ENCODE peak calls at places on chromosomes 4 and X, in nine cellular contexts. I, Y, P, O, H, G, M, X and J are unnamed samples.

GRCh38 chr4:30495261-30496050 is 224.7 kb upstream of the PCDH7 start:
- DNase-seq in H (no peak), X (no peak), P (no peak), I (no peak), M (no peak), Y (no peak), G (no peak), O (no peak), J (no peak)

GRCh38 chr4:111788046-111788642 is 357.1 kb upstream of the FAM241A start:
- DNase-seq in O (no peak), P (no peak), Y (peak; percentile 5), M (no peak), G (no peak), H (no peak), I (peak; percentile 67), X (no peak), J (no peak)

GRCh38 chrX:115616943-115617563 is 56.1 kb downstream of the PLS3 start:
- DNase-seq in M (peak; percentile 85), X (no peak), H (peak; percentile 38), Y (no peak), O (no peak), G (no peak), P (no peak), I (no peak), J (peak; percentile 57)

GRCh38 chr4:15690020-15690809 is 8.6 kb downstream of the FAM200B start:
- DNase-seq in I (no peak), X (peak; percentile 65), O (no peak), M (peak; percentile 88), H (peak; percentile 72), Y (no peak), G (no peak), P (peak; percentile 64), J (peak; percentile 26)

GRCh38 chr4:100591156-100591876 is 73.5 kb upstream of the EMCN start:
- DNase-seq in H (no peak), O (no peak), I (no peak), X (no peak), M (no peak), G (no peak), Y (peak; percentile 80), P (no peak), J (no peak)

GRCh38 chrX:32045149-32045548 is 973.3 kb upstream of the FTHL17 start:
- DNase-seq in M (no peak), Y (no peak), O (no peak), I (no peak), G (no peak), H (no peak), X (no peak), P (no peak), J (no peak)

GRCh38 chr4:139922625-139923024 is 231.4 kb downstream of the MAML3 start:
- DNase-seq in Y (no peak), O (no peak), P (peak; percentile 77), M (no peak), X (no peak), I (no peak), H (no peak), G (no peak), J (no peak)

GRCh38 chrX:3699841-3700381 is 13.5 kb downstream of the PRKX start:
- DNase-seq in Y (no peak), G (no peak), H (no peak), X (no peak), I (no peak), P (no peak), M (no peak), O (no peak), J (no peak)

GRCh38 chr4:16883816-16884215 is 14.6 kb downstream of the LDB2 start:
- DNase-seq in H (no peak), P (no peak), X (no peak), Y (no peak), M (no peak), G (no peak), I (no peak), O (no peak), J (no peak)

GRCh38 chrX:41350976-41351569 is 17.1 kb downstream of the DDX3X start:
- DNase-seq in I (no peak), Y (peak; percentile 2), P (peak; percentile 21), G (no peak), O (no peak), M (peak; percentile 19), H (no peak), X (no peak), J (no peak)

GRCh38 chr4:53861856-53862610 is 202.4 kb downstream of the CHIC2 start:
- DNase-seq in M (peak; percentile 40), I (no peak), P (peak; percentile 93), G (no peak), H (no peak), Y (no peak), X (peak; percentile 88), O (no peak), J (no peak)

GRCh38 chr4:125389713-125390112 is 75.0 kb downstream of the FAT4 start:
- DNase-seq in Y (no peak), X (peak; percentile 86), P (peak; percentile 94), H (peak; percentile 74), I (no peak), O (no peak), M (peak; percentile 16), G (no peak), J (peak; percentile 56)

GRCh38 chr4:123505457-123506310 is 109.1 kb downstream of the SPRY1 start:
- DNase-seq in Y (peak; percentile 65), P (peak; percentile 66), I (peak; percentile 98), M (peak; percentile 49), X (peak; percentile 10), G (peak; percentile 37), H (peak; percentile 25), O (no peak), J (no peak)

GRCh38 chr4:20356565-20356964 is 104.9 kb downstream of the SLIT2 start:
- DNase-seq in H (no peak), O (no peak), M (no peak), X (no peak), G (no peak), I (no peak), Y (peak; percentile 57), P (peak; percentile 23), J (no peak)

GRCh38 chr4:183471960-183472708 is 27.7 kb downstream of the CDKN2AIP start:
- DNase-seq in H (peak; percentile 73), O (peak; percentile 71), M (peak; percentile 54), Y (peak; percentile 89), I (peak; percentile 65), G (peak; percentile 93), X (peak; percentile 43), P (peak; percentile 72), J (no peak)

GRCh38 chrX:18674417-18674787 is 2.5 kb upstream of the RS1 start:
- DNase-seq in O (no peak), M (no peak), G (peak; percentile 34), P (no peak), Y (peak; percentile 35), H (no peak), I (peak; percentile 46), X (no peak), J (no peak)
- H3K27ac ChIP-seq in O (peak overlapping the region; percentile 40), M (peak overlapping the region; percentile 97), G (no peak overlapping the region), P (no peak overlapping the region), Y (no peak overlapping the region), H (no peak overlapping the region), I (no peak overlapping the region), X (no peak overlapping the region), J (no peak overlapping the region)

DNA sequence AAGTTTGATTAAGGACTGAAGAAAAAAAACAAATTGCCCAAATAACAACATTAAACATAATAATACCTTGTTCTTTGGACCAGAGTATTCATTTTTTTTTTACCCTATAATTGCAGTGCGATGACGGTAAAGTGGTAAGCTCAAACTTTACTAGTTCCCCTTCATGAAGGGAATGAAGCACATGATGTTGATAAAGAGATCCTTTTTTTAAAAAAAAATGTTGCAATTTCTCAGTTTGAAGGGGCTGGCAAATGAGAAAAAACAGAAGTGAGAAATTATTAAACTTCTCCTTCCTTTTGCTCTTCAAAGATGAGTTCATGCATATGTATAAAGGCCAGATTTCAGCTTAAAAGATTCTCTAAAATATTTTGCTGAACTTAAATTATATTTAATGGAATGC is 231.7 kb downstream of the C4orf33 start:
- DNase-seq in M (no peak), H (no peak), I (no peak), G (no peak), O (no peak), X (no peak), Y (no peak), P (no peak), J (no peak)
- H3K27ac ChIP-seq in M (no peak overlapping the region), H (no peak overlapping the region), I (no peak overlapping the region), G (peak overlapping the region; percentile 2), O (no peak overlapping the region), X (no peak overlapping the region), Y (no peak overlapping the region), P (no peak overlapping the region), J (peak overlapping the region; percentile 63)

GRCh38 chr4:2065106-2065930 is 6.2 kb downstream of the NAT8L start:
- DNase-seq in X (no peak), P (no peak), O (no peak), Y (no peak), M (no peak), I (no peak), G (no peak), H (no peak), J (no peak)

GRCh38 chr4:2064276-2064991 is 5.3 kb downstream of the NAT8L start:
- DNase-seq in I (no peak), X (no peak), G (peak; percentile 61), O (no peak), H (peak; percentile 30), Y (no peak), M (no peak), P (no peak), J (no peak)

GRCh38 chr4:2067446-2068197 is 8.5 kb downstream of the NAT8L start:
- DNase-seq in Y (no peak), P (no peak), H (no peak), G (no peak), O (no peak), M (no peak), I (no peak), X (no peak), J (no peak)

GRCh38 chr4:2066571-2067445 is 7.7 kb downstream of the NAT8L start:
- DNase-seq in Y (no peak), X (no peak), H (no peak), O (no peak), I (no peak), G (no peak), M (no peak), P (no peak), J (no peak)

GRCh38 chr4:2066011-2066551 is 7.0 kb downstream of the NAT8L start:
- DNase-seq in Y (no peak), X (no peak), P (no peak), O (no peak), I (no peak), M (no peak), H (no peak), G (no peak), J (no peak)
- H3K27ac ChIP-seq in Y (no peak overlapping the region), X (no peak overlapping the region), P (no peak overlapping the region), O (no peak overlapping the region), I (no peak overlapping the region), M (no peak overlapping the region), H (no peak overlapping the region), G (no peak overlapping the region), J (no peak overlapping the region)

GRCh38 chr4:91746551-91746950 is 557.2 kb upstream of the GRID2 start:
- DNase-seq in X (no peak), M (no peak), Y (no peak), P (no peak), G (no peak), I (no peak), O (no peak), H (no peak), J (no peak)
- H3K27ac ChIP-seq in X (no peak overlapping the region), M (no peak overlapping the region), Y (no peak overlapping the region), P (no peak overlapping the region), G (no peak overlapping the region), I (no peak overlapping the region), O (no peak overlapping the region), H (no peak overlapping the region), J (no peak overlapping the region)

GRCh38 chr4:87410157-87410556 is 12.2 kb upstream of the NUDT9 start:
- DNase-seq in X (no peak), M (no peak), H (no peak), I (no peak), O (no peak), Y (no peak), P (peak; percentile 14), G (no peak), J (no peak)
- H3K27ac ChIP-seq in X (no peak overlapping the region), M (peak overlapping the region; percentile 38), H (no peak overlapping the region), I (no peak overlapping the region), O (no peak overlapping the region), Y (no peak overlapping the region), P (no peak overlapping the region), G (peak overlapping the region; percentile 77), J (no peak overlapping the region)